ENCODE peak calls at places on chromosomes 12 and 14, in six cellular contexts. One of them, this sample, is unnamed.

GRCh38 chr14:59998575-59998974 is 78.6 kb downstream of the LRRC9 start:
- DNase-seq in HCEC 1CT: no peak
- DNase-seq in AG08396: no peak
- DNase-seq in NCI-H2081: no peak
- DNase-seq in hepatocyte: no peak
- DNase-seq in midbrain: no peak
- DNase-seq in this sample: no peak

GRCh38 chr12:109447482-109447881 is 29.6 kb downstream of the KCTD10 start:
- DNase-seq in NCI-H2081: no peak
- DNase-seq in HCEC 1CT: no peak
- DNase-seq in midbrain: no peak
- DNase-seq in AG08396: no peak
- DNase-seq in hepatocyte: no peak
- DNase-seq in this sample: no peak

GRCh38 chr14:64698899-64699298 is 5.3 kb upstream of the PLEKHG3 start:
- DNase-seq in hepatocyte: peak
- DNase-seq in HCEC 1CT: no peak
- DNase-seq in midbrain: peak
- DNase-seq in AG08396: no peak
- DNase-seq in NCI-H2081: no peak
- DNase-seq in this sample: no peak

GRCh38 chr14:64834965-64835364 is 44.7 kb downstream of the SPTB start:
- DNase-seq in midbrain: no peak
- DNase-seq in AG08396: no peak
- DNase-seq in NCI-H2081: no peak
- DNase-seq in hepatocyte: no peak
- DNase-seq in HCEC 1CT: no peak
- DNase-seq in this sample: no peak

GRCh38 chr12:70606001-70606400 is 31.2 kb downstream of the PTPRB start:
- DNase-seq in HCEC 1CT: peak
- DNase-seq in NCI-H2081: no peak
- DNase-seq in AG08396: no peak
- DNase-seq in hepatocyte: no peak
- DNase-seq in midbrain: no peak
- DNase-seq in this sample: no peak

GRCh38 chr12:16344269-16344668 is 3.2 kb upstream of the MGST1 start:
- DNase-seq in hepatocyte: peak
- DNase-seq in HCEC 1CT: peak
- DNase-seq in AG08396: no peak
- DNase-seq in midbrain: no peak
- DNase-seq in NCI-H2081: no peak
- DNase-seq in this sample: no peak

GRCh38 chr12:57459750-57460400 is at the start of gene GLI1:
- DNase-seq in hepatocyte: peak
- DNase-seq in HCEC 1CT: peak
- DNase-seq in midbrain: peak
- DNase-seq in NCI-H2081: no peak
- DNase-seq in AG08396: peak
- DNase-seq in this sample: peak

GRCh38 chr12:103679771-103680170 is 92.7 kb downstream of the STAB2 start:
- DNase-seq in HCEC 1CT: no peak
- DNase-seq in hepatocyte: no peak
- DNase-seq in NCI-H2081: no peak
- DNase-seq in AG08396: no peak
- DNase-seq in midbrain: no peak
- DNase-seq in this sample: no peak

GRCh38 chr12:109770104-109770860 is 56.7 kb downstream of the FAM222A start:
- DNase-seq in hepatocyte: no peak
- DNase-seq in NCI-H2081: no peak
- DNase-seq in AG08396: no peak
- DNase-seq in midbrain: peak
- DNase-seq in HCEC 1CT: no peak
- DNase-seq in this sample: no peak

GRCh38 chr12:109888179-109889020 is 8.1 kb upstream of the GLTP start:
- DNase-seq in NCI-H2081: no peak
- DNase-seq in midbrain: no peak
- DNase-seq in hepatocyte: no peak
- DNase-seq in AG08396: peak
- DNase-seq in HCEC 1CT: peak
- DNase-seq in this sample: no peak

GRCh38 chr14:60931206-60931605 is 49.7 kb downstream of the TRMT5 start:
- DNase-seq in HCEC 1CT: no peak
- DNase-seq in AG08396: no peak
- DNase-seq in NCI-H2081: peak
- DNase-seq in hepatocyte: no peak
- DNase-seq in midbrain: no peak
- DNase-seq in this sample: no peak

GRCh38 chr12:95731519-95731958 is 59.0 kb downstream of the NTN4 start:
- DNase-seq in midbrain: no peak
- DNase-seq in NCI-H2081: no peak
- DNase-seq in HCEC 1CT: no peak
- DNase-seq in hepatocyte: no peak
- DNase-seq in AG08396: no peak
- DNase-seq in this sample: no peak

GRCh38 chr12:41287500-41287899 is 99.4 kb downstream of the PDZRN4 start:
- DNase-seq in midbrain: no peak
- DNase-seq in AG08396: no peak
- DNase-seq in HCEC 1CT: no peak
- DNase-seq in hepatocyte: no peak
- DNase-seq in NCI-H2081: no peak
- DNase-seq in this sample: no peak

GRCh38 chr12:90954921-90955320 is at the start of gene CCER1:
- DNase-seq in NCI-H2081: no peak
- DNase-seq in midbrain: no peak
- DNase-seq in HCEC 1CT: no peak
- DNase-seq in hepatocyte: no peak
- DNase-seq in AG08396: no peak
- DNase-seq in this sample: no peak

GRCh38 chr12:89970646-89971192 is 262.1 kb upstream of the ATP2B1 start:
- DNase-seq in AG08396: no peak
- DNase-seq in NCI-H2081: no peak
- DNase-seq in hepatocyte: no peak
- DNase-seq in midbrain: no peak
- DNase-seq in HCEC 1CT: no peak
- DNase-seq in this sample: no peak

GRCh38 chr12:127106723-127107122 is 1160.2 kb upstream of the TMEM132C start:
- DNase-seq in AG08396: no peak
- DNase-seq in hepatocyte: no peak
- DNase-seq in NCI-H2081: no peak
- DNase-seq in HCEC 1CT: no peak
- DNase-seq in midbrain: no peak
- DNase-seq in this sample: no peak

GRCh38 chr12:97967831-97968230 is 505.2 kb downstream of the RMST start:
- DNase-seq in NCI-H2081: peak
- DNase-seq in hepatocyte: no peak
- DNase-seq in midbrain: no peak
- DNase-seq in HCEC 1CT: no peak
- DNase-seq in AG08396: no peak
- DNase-seq in this sample: no peak

GRCh38 chr14:39431416-39432178 is 636 bp downstream of the FBXO33 start:
- DNase-seq in hepatocyte: peak
- DNase-seq in NCI-H2081: peak
- DNase-seq in HCEC 1CT: peak
- DNase-seq in midbrain: peak
- DNase-seq in AG08396: peak
- DNase-seq in this sample: no peak

GRCh38 chr14:95620659-95621059 is 65.6 kb upstream of the TCL1B start:
- DNase-seq in AG08396: no peak
- DNase-seq in NCI-H2081: peak
- DNase-seq in HCEC 1CT: no peak
- DNase-seq in midbrain: no peak
- DNase-seq in hepatocyte: no peak
- DNase-seq in this sample: no peak

GRCh38 chr12:48237048-48237630 is 34.0 kb upstream of the OR10AD1 start:
- DNase-seq in AG08396: no peak
- DNase-seq in NCI-H2081: no peak
- DNase-seq in hepatocyte: peak
- DNase-seq in midbrain: no peak
- DNase-seq in HCEC 1CT: no peak
- DNase-seq in this sample: no peak

GRCh38 chr12:46403732-46404097 is 31.1 kb upstream of the SLC38A2 start:
- DNase-seq in midbrain: no peak
- DNase-seq in AG08396: no peak
- DNase-seq in hepatocyte: no peak
- DNase-seq in NCI-H2081: no peak
- DNase-seq in HCEC 1CT: no peak
- DNase-seq in this sample: no peak

GRCh38 chr14:52110441-52111086 is 41.7 kb upstream of the NID2 start:
- DNase-seq in HCEC 1CT: peak
- DNase-seq in hepatocyte: no peak
- DNase-seq in NCI-H2081: no peak
- DNase-seq in AG08396: no peak
- DNase-seq in midbrain: no peak
- DNase-seq in this sample: no peak

GRCh38 chr14:34355584-34356266 is 106.3 kb downstream of the SPTSSA start:
- DNase-seq in HCEC 1CT: peak
- DNase-seq in NCI-H2081: no peak
- DNase-seq in AG08396: peak
- DNase-seq in hepatocyte: no peak
- DNase-seq in midbrain: no peak
- DNase-seq in this sample: no peak